ENCODE peak calls at places on chromosomes 12 and 14, in seven cellular contexts. One of them, this sample, is unnamed.

GRCh38 chr12:89192419-89192818 is 159.9 kb downstream of the DUSP6 start:
- DNase-seq in GM23338: no peak
- DNase-seq in thyroid gland: no peak
- DNase-seq in fibroblast of lung: no peak
- DNase-seq in neural progenitor cell: no peak
- DNase-seq in A549: peak; percentile 54
- DNase-seq in astrocyte of the cerebellum: no peak
- DNase-seq in this sample: no peak

GRCh38 chr12:42981379-42981778 is 391.8 kb upstream of the PRICKLE1 start:
- DNase-seq in fibroblast of lung: peak; percentile 91
- DNase-seq in astrocyte of the cerebellum: no peak
- DNase-seq in thyroid gland: no peak
- DNase-seq in A549: no peak
- DNase-seq in neural progenitor cell: peak; percentile 7
- DNase-seq in GM23338: peak; percentile 55
- DNase-seq in this sample: no peak

GRCh38 chr12:90028620-90029051 is 320.0 kb upstream of the ATP2B1 start:
- DNase-seq in astrocyte of the cerebellum: no peak
- DNase-seq in thyroid gland: no peak
- DNase-seq in neural progenitor cell: no peak
- DNase-seq in GM23338: no peak
- DNase-seq in fibroblast of lung: peak; percentile 22
- DNase-seq in A549: no peak
- DNase-seq in this sample: no peak

GRCh38 chr12:92424338-92424737 is 278.5 kb upstream of the PLEKHG7 start:
- DNase-seq in neural progenitor cell: no peak
- DNase-seq in thyroid gland: no peak
- DNase-seq in astrocyte of the cerebellum: no peak
- DNase-seq in A549: no peak
- DNase-seq in fibroblast of lung: peak; percentile 54
- DNase-seq in GM23338: peak; percentile 76
- DNase-seq in this sample: no peak

GRCh38 chr12:102879144-102879763 is 37.8 kb downstream of the PAH start:
- DNase-seq in thyroid gland: peak; percentile 84
- DNase-seq in GM23338: peak; percentile 90
- DNase-seq in astrocyte of the cerebellum: peak; percentile 9
- DNase-seq in A549: peak; percentile 75
- DNase-seq in neural progenitor cell: peak; percentile 86
- DNase-seq in fibroblast of lung: peak; percentile 24
- DNase-seq in this sample: no peak

GRCh38 chr12:73964641-73965040 is 573.0 kb upstream of the ATXN7L3B start:
- DNase-seq in neural progenitor cell: no peak
- DNase-seq in astrocyte of the cerebellum: no peak
- DNase-seq in A549: no peak
- DNase-seq in thyroid gland: no peak
- DNase-seq in fibroblast of lung: no peak
- DNase-seq in GM23338: no peak
- DNase-seq in this sample: no peak

GRCh38 chr12:77124767-77125166 is 59.4 kb upstream of the E2F7 start:
- DNase-seq in GM23338: no peak
- DNase-seq in astrocyte of the cerebellum: peak; percentile 15
- DNase-seq in neural progenitor cell: no peak
- DNase-seq in thyroid gland: no peak
- DNase-seq in fibroblast of lung: peak; percentile 85
- DNase-seq in A549: no peak
- DNase-seq in this sample: no peak

GRCh38 chr14:95121911-95122696 is 35.2 kb downstream of the DICER1 start:
- DNase-seq in astrocyte of the cerebellum: no peak
- DNase-seq in GM23338: no peak
- DNase-seq in neural progenitor cell: no peak
- DNase-seq in thyroid gland: peak; percentile 25
- DNase-seq in fibroblast of lung: no peak
- DNase-seq in A549: no peak
- DNase-seq in this sample: no peak

GRCh38 chr14:70972107-70972976 is 65.1 kb downstream of the PCNX1 start:
- DNase-seq in GM23338: peak; percentile 95
- DNase-seq in astrocyte of the cerebellum: peak; percentile 86
- DNase-seq in A549: peak; percentile 21
- DNase-seq in neural progenitor cell: peak; percentile 88
- DNase-seq in fibroblast of lung: peak; percentile 76
- DNase-seq in thyroid gland: peak; percentile 85
- DNase-seq in this sample: peak; percentile 77

GRCh38 chr14:59187802-59188460 is 536 bp upstream of the DAAM1 start:
- DNase-seq in fibroblast of lung: no peak
- DNase-seq in A549: peak; percentile 6
- DNase-seq in thyroid gland: peak; percentile 44
- DNase-seq in astrocyte of the cerebellum: no peak
- DNase-seq in GM23338: peak; percentile 45
- DNase-seq in neural progenitor cell: peak; percentile 77
- DNase-seq in this sample: no peak

GRCh38 chr14:34051966-34052657 is 101.2 kb upstream of the EGLN3 start:
- DNase-seq in A549: peak; percentile 51
- DNase-seq in neural progenitor cell: no peak
- DNase-seq in GM23338: no peak
- DNase-seq in astrocyte of the cerebellum: peak; percentile 62
- DNase-seq in fibroblast of lung: peak; percentile 92
- DNase-seq in thyroid gland: no peak
- DNase-seq in this sample: no peak

GRCh38 chr14:101595349-101595748 is 34.1 kb downstream of the DIO3 start:
- DNase-seq in astrocyte of the cerebellum: no peak
- DNase-seq in thyroid gland: no peak
- DNase-seq in neural progenitor cell: no peak
- DNase-seq in fibroblast of lung: no peak
- DNase-seq in A549: no peak
- DNase-seq in GM23338: no peak
- DNase-seq in this sample: no peak

GRCh38 chr12:92008345-92008744 is 137.3 kb downstream of the BTG1 start:
- DNase-seq in thyroid gland: no peak
- DNase-seq in GM23338: no peak
- DNase-seq in astrocyte of the cerebellum: no peak
- DNase-seq in fibroblast of lung: no peak
- DNase-seq in A549: no peak
- DNase-seq in neural progenitor cell: no peak
- DNase-seq in this sample: no peak

GRCh38 chr14:20632448-20632830 is 9.1 kb downstream of the OR6S1 start:
- DNase-seq in astrocyte of the cerebellum: no peak
- DNase-seq in GM23338: peak; percentile 42
- DNase-seq in neural progenitor cell: no peak
- DNase-seq in A549: no peak
- DNase-seq in fibroblast of lung: no peak
- DNase-seq in thyroid gland: no peak
- DNase-seq in this sample: no peak

GRCh38 chr12:53042607-53043454 is 7.0 kb upstream of the TNS2 start:
- DNase-seq in neural progenitor cell: no peak
- DNase-seq in fibroblast of lung: no peak
- DNase-seq in A549: no peak
- DNase-seq in GM23338: peak; percentile 51
- DNase-seq in astrocyte of the cerebellum: no peak
- DNase-seq in thyroid gland: no peak
- DNase-seq in this sample: no peak

GRCh38 chr12:64265839-64266238 is 43.7 kb upstream of the KICS2 start:
- DNase-seq in astrocyte of the cerebellum: no peak
- DNase-seq in neural progenitor cell: no peak
- DNase-seq in A549: no peak
- DNase-seq in fibroblast of lung: no peak
- DNase-seq in GM23338: no peak
- DNase-seq in thyroid gland: no peak
- DNase-seq in this sample: no peak

GRCh38 chr14:77838756-77839565 is 39.1 kb downstream of the ADCK1 start:
- DNase-seq in fibroblast of lung: no peak
- DNase-seq in GM23338: peak; percentile 19
- DNase-seq in thyroid gland: no peak
- DNase-seq in neural progenitor cell: no peak
- DNase-seq in A549: no peak
- DNase-seq in astrocyte of the cerebellum: no peak
- DNase-seq in this sample: no peak

GRCh38 chr12:55996201-55996714 is 818 bp upstream of the SUOX start:
- DNase-seq in A549: peak; percentile 66
- DNase-seq in astrocyte of the cerebellum: no peak
- DNase-seq in fibroblast of lung: peak; percentile 42
- DNase-seq in neural progenitor cell: peak; percentile 65
- DNase-seq in thyroid gland: peak; percentile 57
- DNase-seq in GM23338: peak; percentile 77
- DNase-seq in this sample: no peak

GRCh38 chr14:92443741-92444140 is 69.8 kb upstream of the RIN3 start:
- DNase-seq in GM23338: no peak
- DNase-seq in fibroblast of lung: no peak
- DNase-seq in A549: no peak
- DNase-seq in thyroid gland: no peak
- DNase-seq in astrocyte of the cerebellum: no peak
- DNase-seq in neural progenitor cell: no peak
- DNase-seq in this sample: no peak

GRCh38 chr14:85576161-85576560 is 46.2 kb downstream of the FLRT2 start:
- DNase-seq in GM23338: no peak
- DNase-seq in neural progenitor cell: no peak
- DNase-seq in A549: no peak
- DNase-seq in thyroid gland: no peak
- DNase-seq in fibroblast of lung: peak; percentile 32
- DNase-seq in astrocyte of the cerebellum: no peak
- DNase-seq in this sample: no peak

GRCh38 chr14:35213869-35214387 is 78.3 kb upstream of the PSMA6 start:
- DNase-seq in A549: no peak
- DNase-seq in GM23338: no peak
- DNase-seq in neural progenitor cell: no peak
- DNase-seq in thyroid gland: no peak
- DNase-seq in fibroblast of lung: peak; percentile 63
- DNase-seq in astrocyte of the cerebellum: no peak
- DNase-seq in this sample: no peak

GRCh38 chr12:109740694-109741245 is 27.1 kb downstream of the FAM222A start:
- DNase-seq in GM23338: no peak
- DNase-seq in astrocyte of the cerebellum: no peak
- DNase-seq in thyroid gland: no peak
- DNase-seq in A549: no peak
- DNase-seq in neural progenitor cell: no peak
- DNase-seq in fibroblast of lung: no peak
- DNase-seq in this sample: no peak
- TF ChIP-seq CTCF in GM23338: no peak
- TF ChIP-seq CTCF in astrocyte of the cerebellum: no peak
- TF ChIP-seq CTCF in thyroid gland: no peak
- TF ChIP-seq CTCF in A549: no peak
- TF ChIP-seq CTCF in neural progenitor cell: no peak
- TF ChIP-seq CTCF in fibroblast of lung: no peak
- TF ChIP-seq CTCF in this sample: no peak

DNA sequence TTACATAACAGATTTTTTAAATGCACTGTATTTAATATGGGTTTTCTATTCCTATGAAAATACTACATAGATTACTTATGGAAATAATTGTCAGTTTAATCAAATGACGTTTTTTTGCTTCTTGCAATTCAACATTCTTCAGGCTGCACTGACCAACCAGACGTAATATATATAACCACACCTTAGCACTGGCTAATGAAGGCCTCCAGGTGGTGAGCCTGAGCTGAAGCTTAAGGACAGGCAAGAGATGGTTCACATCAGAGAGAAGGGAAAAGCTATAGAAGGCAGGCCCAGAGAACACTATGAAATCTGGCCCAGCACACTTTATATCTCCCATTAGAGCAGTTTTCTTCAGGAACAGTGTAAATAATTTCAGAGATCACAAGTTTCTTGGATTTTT is 2.8 kb upstream of the MDGA2 start:
- DNase-seq in GM23338: peak; percentile 31
- DNase-seq in neural progenitor cell: no peak
- DNase-seq in fibroblast of lung: no peak
- DNase-seq in astrocyte of the cerebellum: no peak
- DNase-seq in thyroid gland: no peak
- DNase-seq in A549: no peak
- DNase-seq in this sample: no peak
- TF ChIP-seq CTCF in GM23338: peak; percentile 46
- TF ChIP-seq CTCF in neural progenitor cell: no peak
- TF ChIP-seq CTCF in fibroblast of lung: no peak
- TF ChIP-seq CTCF in astrocyte of the cerebellum: no peak
- TF ChIP-seq CTCF in thyroid gland: no peak
- TF ChIP-seq CTCF in A549: no peak
- TF ChIP-seq CTCF in this sample: peak; percentile 22

DNA sequence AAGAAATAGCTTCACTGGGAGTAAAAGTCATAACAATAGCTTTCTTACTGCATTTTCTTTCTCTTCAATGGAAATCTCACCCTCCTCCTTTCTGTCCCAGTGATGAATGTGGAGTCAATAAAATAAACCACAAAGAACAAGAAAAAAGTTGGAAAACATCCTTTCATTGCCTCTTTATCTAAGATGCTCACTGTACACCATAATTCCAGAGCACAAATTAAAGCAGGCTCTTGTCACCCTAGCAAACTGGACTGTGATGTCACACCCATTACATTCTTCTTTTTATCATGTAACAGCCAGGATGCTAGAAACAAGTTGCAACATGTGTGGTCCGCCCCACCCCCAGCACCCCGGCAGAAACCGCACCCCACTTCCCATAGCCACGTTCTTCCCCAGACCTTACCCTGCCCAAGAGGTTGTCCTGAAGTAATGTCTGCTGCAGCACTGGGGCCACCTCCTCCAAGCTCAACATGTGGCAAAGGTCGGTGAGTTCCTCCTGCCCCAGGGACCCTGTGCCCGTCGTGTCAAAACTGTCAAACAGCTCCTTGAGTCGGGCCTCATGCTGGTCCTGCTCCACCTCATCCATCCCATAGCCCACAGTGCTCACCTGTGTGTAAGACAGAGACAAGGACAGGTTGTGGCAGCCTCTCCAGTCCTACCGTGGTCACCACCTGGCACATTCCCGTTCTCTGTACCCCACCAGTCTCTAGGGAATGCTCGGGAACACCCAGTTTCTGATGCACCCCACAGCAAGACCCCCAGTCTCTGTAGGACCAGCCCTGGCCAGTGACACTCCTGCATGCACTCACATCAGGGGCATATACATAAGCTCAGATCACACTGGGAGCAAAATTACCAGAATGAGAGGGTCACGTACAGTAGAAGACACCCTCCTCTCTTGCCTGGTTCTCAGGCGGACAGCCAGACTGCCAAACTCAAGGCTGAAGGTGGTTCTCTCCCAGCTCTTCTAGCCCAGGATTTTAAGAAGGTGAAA is 9.2 kb downstream of the NIN start:
- DNase-seq in A549: no peak
- DNase-seq in fibroblast of lung: no peak
- DNase-seq in astrocyte of the cerebellum: no peak
- DNase-seq in GM23338: peak; percentile 55
- DNase-seq in thyroid gland: no peak
- DNase-seq in neural progenitor cell: no peak
- DNase-seq in this sample: no peak
- TF ChIP-seq CTCF in A549: no peak
- TF ChIP-seq CTCF in fibroblast of lung: no peak
- TF ChIP-seq CTCF in astrocyte of the cerebellum: no peak
- TF ChIP-seq CTCF in GM23338: no peak
- TF ChIP-seq CTCF in thyroid gland: no peak
- TF ChIP-seq CTCF in neural progenitor cell: no peak
- TF ChIP-seq CTCF in this sample: no peak

GRCh38 chr12:3456809-3457208 is 34.2 kb upstream of the PRMT8 start:
- DNase-seq in astrocyte of the cerebellum: no peak
- DNase-seq in GM23338: peak; percentile 89
- DNase-seq in thyroid gland: no peak
- DNase-seq in A549: no peak
- DNase-seq in neural progenitor cell: peak; percentile 88
- DNase-seq in fibroblast of lung: no peak
- DNase-seq in this sample: no peak
- TF ChIP-seq CTCF in astrocyte of the cerebellum: no peak
- TF ChIP-seq CTCF in GM23338: peak; percentile 83
- TF ChIP-seq CTCF in thyroid gland: no peak
- TF ChIP-seq CTCF in A549: no peak
- TF ChIP-seq CTCF in neural progenitor cell: peak; percentile 64
- TF ChIP-seq CTCF in fibroblast of lung: no peak
- TF ChIP-seq CTCF in this sample: peak; percentile 50

This sample was measured in type B pancreatic cell.